ENCODE peak calls at places on chromosomes 3 and 15, in ten cellular contexts. J is cardiac muscle cell, H is MM.1S, C is HFFc6, V is DND-41, A is fibroblast of pulmonary artery, G is GM12865, X is WTC11, N is endothelial cell, Z is GM23338. K is an unnamed sample.

GRCh38 chr15:59687831-59688230 is 1.3 kb downstream of the BNIP2 start:
- DNase-seq in J (peak), H (peak), C (no peak), V (peak), A (peak), G (peak), X (no peak), N (no peak), Z (no peak), K (peak)

GRCh38 chr3:120092444-120092843 is 1.8 kb downstream of the GSK3B start:
- DNase-seq in J (no peak), H (no peak), C (no peak), V (no peak), A (no peak), G (no peak), X (no peak), N (no peak), Z (no peak), K (no peak)

GRCh38 chr3:11662392-11662990 is 18.8 kb upstream of the VGLL4 start:
- DNase-seq in J (peak), H (no peak), C (peak), V (no peak), A (peak), G (no peak), X (no peak), N (no peak), Z (peak), K (no peak)

GRCh38 chr15:25990245-25990644 is 127.1 kb upstream of the ATP10A start:
- DNase-seq in J (no peak), H (no peak), C (no peak), V (no peak), A (no peak), G (no peak), X (no peak), N (no peak), Z (no peak), K (no peak)

GRCh38 chr15:64334530-64334929 is 21.4 kb downstream of the CSNK1G1 start:
- DNase-seq in J (no peak), H (no peak), C (no peak), V (no peak), A (no peak), G (peak), X (peak), N (no peak), Z (peak), K (no peak)

GRCh38 chr3:46820852-46821251 is 42.4 kb downstream of the MYL3 start:
- DNase-seq in J (no peak), H (no peak), C (no peak), V (no peak), A (no peak), G (no peak), X (no peak), N (no peak), Z (no peak), K (no peak)

GRCh38 chr3:144084929-144085328 is 113.3 kb downstream of the DIPK2A start:
- DNase-seq in J (no peak), H (no peak), C (no peak), V (no peak), A (no peak), G (no peak), X (no peak), N (no peak), Z (no peak), K (no peak)

GRCh38 chr3:29514912-29515311 is 234.0 kb downstream of the RBMS3 start:
- DNase-seq in J (no peak), H (no peak), C (no peak), V (no peak), A (no peak), G (no peak), X (no peak), N (no peak), Z (no peak), K (no peak)

GRCh38 chr3:31903686-31904431 is 77.2 kb downstream of the OSBPL10 start:
- DNase-seq in J (no peak), H (no peak), C (no peak), V (peak), A (no peak), G (no peak), X (no peak), N (no peak), Z (no peak), K (no peak)

GRCh38 chr15:84894743-84895425 is 10.4 kb downstream of the SLC28A1 start:
- DNase-seq in J (no peak), H (no peak), C (no peak), V (no peak), A (no peak), G (no peak), X (no peak), N (no peak), Z (no peak), K (no peak)

GRCh38 chr3:144989756-144990155 is 1018.1 kb downstream of the DIPK2A start:
- DNase-seq in J (peak), H (no peak), C (no peak), V (no peak), A (peak), G (no peak), X (no peak), N (no peak), Z (no peak), K (no peak)

GRCh38 chr15:35912196-35912595 is 366.2 kb upstream of the DPH6 start:
- DNase-seq in J (peak), H (no peak), C (no peak), V (no peak), A (peak), G (no peak), X (no peak), N (no peak), Z (peak), K (no peak)

DNA sequence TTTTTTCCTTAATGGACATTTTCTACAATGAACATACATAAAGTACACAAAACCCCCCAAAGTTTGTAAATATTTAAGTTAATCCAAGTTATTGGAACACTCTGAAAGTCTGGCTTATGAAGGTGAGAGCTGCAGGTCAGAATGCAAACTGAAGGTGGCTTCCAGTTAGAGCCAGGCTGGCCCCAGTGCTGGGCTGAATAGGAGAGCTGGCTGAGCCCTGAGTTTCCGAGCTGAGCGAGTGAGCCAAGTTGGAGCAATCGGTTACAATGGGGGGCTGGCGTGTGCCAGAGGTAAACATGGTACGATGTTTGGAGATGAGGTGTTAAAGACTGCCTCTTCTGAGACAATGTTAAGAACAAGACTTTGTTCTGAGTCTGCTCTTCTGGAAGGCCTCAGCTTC is 230.8 kb upstream of the MCTP2 start:
- DNase-seq in J (no peak), H (no peak), C (no peak), V (no peak), A (no peak), G (no peak), X (peak), N (no peak), Z (peak), K (no peak)
- TF ChIP-seq CTCF in J (no peak), H (no peak), C (no peak), V (no peak), A (no peak), G (no peak), X (no peak), N (no peak), Z (no peak), K (no peak)

DNA sequence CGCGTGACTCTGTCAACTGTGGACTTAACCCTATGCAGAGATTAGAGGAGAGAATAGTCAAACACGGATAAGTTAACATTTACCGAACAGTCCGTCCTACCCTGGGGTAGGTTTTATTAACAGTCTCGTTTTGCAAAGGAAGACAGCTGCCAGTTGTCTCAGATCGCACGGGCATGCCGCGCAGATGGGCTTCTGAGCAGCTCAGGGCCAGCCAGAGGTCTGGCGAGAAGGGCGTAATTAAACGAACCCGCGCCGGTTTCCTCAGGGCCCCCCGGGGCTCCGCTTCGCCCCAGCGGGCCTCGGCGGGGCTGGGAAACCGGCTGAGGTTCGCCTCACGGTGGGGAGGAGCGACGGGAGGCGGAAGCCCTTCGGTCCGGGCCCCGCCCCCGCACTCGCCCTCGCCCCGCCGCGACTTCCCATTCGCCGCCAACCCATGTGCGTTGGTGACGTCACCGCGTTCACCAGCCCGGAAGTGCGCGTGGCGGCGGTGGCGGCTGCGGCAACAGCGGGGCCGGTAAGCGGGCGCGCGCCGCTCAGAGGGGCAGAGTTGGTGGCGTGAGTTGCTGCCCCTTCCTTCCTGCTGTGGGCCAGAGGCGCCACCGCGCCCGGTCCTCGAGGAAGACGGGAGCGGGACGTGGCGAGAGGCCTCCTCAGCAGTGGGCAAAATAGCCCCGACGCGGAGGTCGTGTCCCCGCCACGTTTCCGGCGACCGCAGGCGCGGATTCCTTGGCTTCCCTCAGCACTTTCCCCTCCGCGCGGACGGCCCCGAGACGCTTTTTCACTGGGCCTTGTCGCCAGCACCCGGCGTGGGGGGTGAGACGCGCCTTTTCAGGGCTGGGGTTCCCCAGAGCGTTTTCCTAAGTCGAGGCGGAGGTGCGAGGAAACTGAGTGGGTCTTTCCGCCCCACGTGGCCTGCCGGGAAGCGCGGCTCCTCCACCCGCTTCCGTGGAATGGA is at the start of gene TRNT1:
- DNase-seq in J (peak), H (peak), C (peak), V (peak), A (peak), G (peak), X (peak), N (peak), Z (peak), K (peak)
- TF ChIP-seq CTCF in J (no peak), H (no peak), C (no peak), V (no peak), A (no peak), G (no peak), X (no peak), N (no peak), Z (no peak), K (no peak)

GRCh38 chr3:52216585-52217408 is 8.6 kb downstream of the TLR9 start:
- DNase-seq in J (peak), H (no peak), C (peak), V (peak), A (peak), G (no peak), X (no peak), N (no peak), Z (no peak), K (no peak)
- TF ChIP-seq CTCF in J (no peak), H (no peak), C (no peak), V (no peak), A (no peak), G (no peak), X (no peak), N (no peak), Z (no peak), K (no peak)

GRCh38 chr3:78029775-78030174 is 989.9 kb downstream of the ROBO2 start:
- DNase-seq in J (no peak), H (no peak), C (no peak), V (no peak), A (no peak), G (no peak), X (peak), N (no peak), Z (peak), K (no peak)
- TF ChIP-seq CTCF in J (no peak), H (no peak), C (no peak), V (no peak), A (no peak), G (no peak), X (peak), N (no peak), Z (peak), K (no peak)

GRCh38 chr3:56987238-56987932 is 73.1 kb upstream of the SPATA12 start:
- DNase-seq in J (peak), H (no peak), C (no peak), V (no peak), A (no peak), G (peak), X (peak), N (peak), Z (peak), K (no peak)
- TF ChIP-seq CTCF in J (peak), H (peak), C (peak), V (peak), A (peak), G (peak), X (no peak), N (peak), Z (peak), K (peak)

DNA sequence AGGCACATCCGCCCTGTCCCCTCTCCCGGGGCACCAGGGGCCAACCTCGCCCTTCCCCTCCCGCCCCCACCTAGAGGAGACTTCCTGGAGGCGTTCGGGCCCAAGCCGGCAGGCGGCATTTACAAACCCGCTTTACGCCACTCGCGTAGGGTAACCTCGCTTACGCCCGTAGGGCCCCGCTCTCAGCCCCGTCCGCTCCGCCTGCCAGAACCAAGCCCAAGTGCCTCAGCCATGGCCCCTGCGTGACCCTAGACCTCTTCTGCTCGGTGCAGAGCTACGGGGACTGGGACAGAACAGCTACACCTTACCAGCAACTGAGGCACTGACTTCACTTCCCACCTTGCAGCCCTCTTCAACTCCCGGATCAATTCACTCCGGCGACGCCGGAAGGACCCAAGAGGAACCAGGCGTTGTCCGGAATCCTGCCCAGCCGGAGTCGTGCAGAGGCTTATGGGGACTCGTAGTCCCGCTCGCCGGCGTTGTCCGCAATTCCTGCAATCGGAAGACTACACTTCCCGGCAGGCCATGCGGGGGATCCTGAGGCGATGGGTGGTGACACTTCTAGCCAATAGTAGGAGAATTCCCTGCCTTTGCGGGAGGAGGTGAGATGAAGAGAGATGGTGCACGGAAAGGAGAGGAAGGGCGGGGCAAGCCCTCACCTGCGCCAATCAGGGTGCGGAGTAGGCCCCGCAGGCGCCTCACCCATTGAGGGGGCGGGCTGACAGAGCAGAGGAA is at the start of gene PDCD10:
- DNase-seq in J (peak), H (peak), C (peak), V (peak), A (peak), G (peak), X (peak), N (peak), Z (peak), K (peak)
- TF ChIP-seq CTCF in J (no peak), H (no peak), C (no peak), V (no peak), A (no peak), G (no peak), X (no peak), N (no peak), Z (no peak), K (no peak)

GRCh38 chr3:64717872-64718613 is 30.2 kb upstream of the ADAMTS9 start:
- DNase-seq in J (peak), H (no peak), C (no peak), V (no peak), A (peak), G (no peak), X (no peak), N (no peak), Z (peak), K (no peak)
- TF ChIP-seq CTCF in J (peak), H (peak), C (peak), V (no peak), A (peak), G (no peak), X (peak), N (peak), Z (peak), K (no peak)

GRCh38 chr3:81871358-81872152 is 110.1 kb upstream of the GBE1 start:
- DNase-seq in J (peak), H (no peak), C (no peak), V (no peak), A (peak), G (peak), X (no peak), N (no peak), Z (peak), K (no peak)
- TF ChIP-seq CTCF in J (no peak), H (no peak), C (peak), V (peak), A (no peak), G (no peak), X (no peak), N (peak), Z (peak), K (no peak)

K was measured in GM13976.